ENCODE peak calls at places on chromosomes 4 and X, in six cellular contexts. I is astrocyte, G is BE2C, X is psoas muscle, U is Peyer's patch, Z is lower lobe of right lung. J is an unnamed sample.

GRCh38 chrX:121322159-121322558 is 274.7 kb downstream of the GLUD2 start:
- DNase-seq in I (no peak), X (no peak), U (no peak), G (no peak), Z (no peak), J (no peak)

GRCh38 chr4:42995343-42995944 is 102.9 kb downstream of the GRXCR1 start:
- DNase-seq in I (peak; percentile 15), U (no peak), Z (no peak), G (no peak), X (no peak), J (peak; percentile 9)

GRCh38 chr4:32340591-32340990 is 1620.4 kb downstream of the PCDH7 start:
- DNase-seq in Z (no peak), I (no peak), U (no peak), G (no peak), X (no peak), J (no peak)

GRCh38 chrX:20952180-20952579 is 422.0 kb upstream of the CNKSR2 start:
- DNase-seq in I (no peak), U (no peak), X (no peak), G (no peak), Z (no peak), J (no peak)

GRCh38 chr4:102076622-102077021 is 268.7 kb downstream of the SLC39A8 start:
- DNase-seq in Z (no peak), I (no peak), X (no peak), U (no peak), G (no peak), J (no peak)

GRCh38 chr4:145936142-145937020 is 2.2 kb downstream of the ZNF827 start:
- DNase-seq in Z (peak; percentile 68), U (peak; percentile 74), X (peak; percentile 81), G (peak; percentile 84), I (peak; percentile 69), J (peak; percentile 74)

GRCh38 chr4:146243883-146244277 is 29.5 kb downstream of the REELD1 start:
- DNase-seq in Z (no peak), X (no peak), G (no peak), I (no peak), U (no peak), J (no peak)

GRCh38 chr4:89001647-89002518 is 55.1 kb downstream of the FAM13A start:
- DNase-seq in I (no peak), X (no peak), G (peak; percentile 32), Z (no peak), U (no peak), J (no peak)

GRCh38 chr4:162865102-162865501 is 301.6 kb downstream of the NAF1 start:
- DNase-seq in Z (no peak), U (no peak), G (peak; percentile 5), I (no peak), X (no peak), J (no peak)

GRCh38 chr4:152166567-152166966 is 369.3 kb downstream of the FBXW7 start:
- DNase-seq in Z (no peak), I (no peak), X (no peak), U (no peak), G (no peak), J (no peak)

GRCh38 chr4:41213563-41214157 is 682 bp downstream of the APBB2 start:
- DNase-seq in X (peak; percentile 57), Z (no peak), G (no peak), I (no peak), U (no peak), J (peak; percentile 35)

GRCh38 chrX:53089224-53089842 is 4.6 kb upstream of the KANTR start:
- DNase-seq in Z (peak; percentile 47), U (peak; percentile 47), G (peak; percentile 40), I (peak; percentile 39), X (peak; percentile 63), J (peak; percentile 56)

GRCh38 chr4:2419814-2420213 is 1.1 kb downstream of the CFAP99 start:
- DNase-seq in X (no peak), I (no peak), Z (peak; percentile 61), U (no peak), G (no peak), J (no peak)

GRCh38 chrX:16487620-16488380 is 162.2 kb upstream of the S100G start:
- DNase-seq in X (no peak), Z (no peak), G (no peak), I (peak; percentile 24), U (no peak), J (no peak)

GRCh38 chrX:56792270-56793111 is 63.4 kb downstream of the NBDY start:
- DNase-seq in U (peak; percentile 12), G (no peak), Z (no peak), X (no peak), I (no peak), J (no peak)

GRCh38 chr4:2742823-2743517 is 13.2 kb downstream of the TNIP2 start:
- DNase-seq in I (no peak), G (no peak), U (no peak), X (no peak), Z (peak; percentile 24), J (peak; percentile 49)

GRCh38 chrX:104445591-104445990 is 120.4 kb upstream of the IL1RAPL2 start:
- DNase-seq in I (no peak), Z (no peak), G (no peak), X (no peak), U (no peak), J (no peak)

GRCh38 chrX:42519666-42520231 is 258.2 kb downstream of the PPP1R2C start:
- DNase-seq in X (no peak), I (peak; percentile 59), Z (no peak), U (no peak), G (no peak), J (no peak)

GRCh38 chrX:70485466-70485865 is 40.8 kb downstream of the DLG3 start:
- DNase-seq in Z (no peak), I (no peak), U (no peak), G (no peak), X (no peak), J (peak; percentile 33)

GRCh38 chr4:86935833-86936721 is 1.3 kb downstream of the AFF1 start:
- DNase-seq in I (peak; percentile 67), X (peak; percentile 76), G (no peak), U (peak; percentile 75), Z (peak; percentile 61), J (peak; percentile 90)

GRCh38 chr4:86940920-86941460 is 6.2 kb downstream of the AFF1 start:
- DNase-seq in I (no peak), Z (no peak), X (no peak), G (no peak), U (no peak), J (no peak)

GRCh38 chr4:86939737-86940141 is 4.9 kb downstream of the AFF1 start:
- DNase-seq in X (no peak), I (peak; percentile 32), G (no peak), Z (no peak), U (peak; percentile 62), J (no peak)

GRCh38 chr4:86940176-86940575 is 5.4 kb downstream of the AFF1 start:
- DNase-seq in I (no peak), Z (no peak), X (no peak), G (no peak), U (no peak), J (no peak)

DNA sequence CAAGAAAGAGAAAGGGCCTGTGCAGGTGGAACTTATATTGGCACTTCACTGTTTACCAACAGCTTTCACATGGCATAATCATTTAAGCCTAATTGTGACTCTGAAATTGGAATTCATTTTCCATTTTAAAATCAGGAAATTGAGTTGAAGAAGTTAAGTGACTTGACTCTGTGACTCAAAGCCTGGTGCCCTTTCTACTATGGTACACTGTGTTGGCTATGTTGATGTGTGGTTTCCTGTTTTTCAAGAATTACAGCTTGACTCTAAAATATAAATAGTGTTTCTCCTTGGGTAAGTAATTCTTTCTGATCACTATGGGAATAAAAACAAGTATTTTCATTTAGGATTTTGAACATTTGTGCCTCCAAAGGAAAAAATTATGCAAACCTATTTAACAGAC is 4.3 kb downstream of the AFF1 start:
- DNase-seq in U (no peak), G (no peak), I (no peak), Z (no peak), X (no peak), J (peak; percentile 34)
- H3K4me1 ChIP-seq in U (peaks cover 9% of the 10 kb centered on the region), G (peaks cover 6% of the 10 kb centered on the region), I (peaks cover 24% of the 10 kb centered on the region), Z (peaks cover 57% of the 10 kb centered on the region), X (peaks cover 55% of the 10 kb centered on the region), J (peaks cover 10% of the 10 kb centered on the region)

DNA sequence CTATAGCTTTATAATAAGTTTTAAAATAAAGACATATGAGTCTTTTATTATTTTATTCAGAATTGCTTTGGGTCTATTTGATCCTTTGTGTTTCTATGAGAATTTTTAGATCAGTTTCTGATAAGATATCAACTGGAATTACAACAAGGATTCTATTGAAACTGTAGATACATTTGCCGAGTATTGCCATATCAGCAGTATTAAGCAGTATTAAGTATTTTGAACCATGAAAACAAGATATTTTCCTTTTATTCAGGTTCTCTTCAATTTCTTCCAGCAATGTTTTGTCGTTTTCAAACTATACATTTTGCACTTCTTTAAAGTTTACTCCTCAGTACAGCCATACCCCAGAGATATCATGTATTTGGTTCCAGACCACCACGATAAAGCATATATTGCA is 598.8 kb downstream of the DACH2 start:
- DNase-seq in U (no peak), I (no peak), G (no peak), Z (no peak), X (no peak), J (no peak)
- H3K27me3 ChIP-seq in U (no peaks in the 10 kb centered on the region), I (no peaks in the 10 kb centered on the region), G (no peaks in the 10 kb centered on the region), Z (no peaks in the 10 kb centered on the region), X (no peaks in the 10 kb centered on the region), J (no peaks in the 10 kb centered on the region)

GRCh38 chr4:129062580-129062979 is 30.8 kb downstream of the SCLT1 start:
- DNase-seq in G (no peak), Z (no peak), U (no peak), X (no peak), I (no peak), J (no peak)
- H3K4me3 ChIP-seq in G (no peak overlapping the region), Z (no peak overlapping the region), U (no peak overlapping the region), X (no peak overlapping the region), I (no peak overlapping the region), J (no peak overlapping the region)

GRCh38 chrX:148984238-148984637 is 483.8 kb downstream of the AFF2 start:
- DNase-seq in U (no peak), I (no peak), G (no peak), Z (no peak), X (no peak), J (no peak)
- H3K4me1 ChIP-seq in U (no peaks in the 10 kb centered on the region), I (no peaks in the 10 kb centered on the region), G (no peaks in the 10 kb centered on the region), Z (no peaks in the 10 kb centered on the region), X (no peaks in the 10 kb centered on the region), J (no peaks in the 10 kb centered on the region)

GRCh38 chrX:24761306-24761705 is 67.6 kb downstream of the POLA1 start:
- DNase-seq in I (peak; percentile 72), G (no peak), X (no peak), U (no peak), Z (no peak), J (no peak)
- H3K27me3 ChIP-seq in I (no peaks in the 10 kb centered on the region), G (no peaks in the 10 kb centered on the region), X (no peaks in the 10 kb centered on the region), U (no peaks in the 10 kb centered on the region), Z (no peaks in the 10 kb centered on the region), J (no peaks in the 10 kb centered on the region)

GRCh38 chrX:151975228-151975593 is 735 bp upstream of the GABRE start:
- DNase-seq in X (no peak), I (no peak), Z (no peak), U (no peak), G (no peak), J (peak; percentile 16)
- H3K4me3 ChIP-seq in X (peak overlapping the region; percentile 59), I (no peak overlapping the region), Z (peak overlapping the region; percentile 54), U (peak overlapping the region; percentile 41), G (no peak overlapping the region), J (peak overlapping the region; percentile 62)